ENCODE peak calls at places on chromosomes 6 and 20, in five cellular contexts. Q is neural progenitor cell, S is upper lobe of right lung, M is mucosa of descending colon, J is HepG2. I is an unnamed sample.
A peak's percentile ranks its signal among the peaks of the same experiment; 100 is the strongest.

GRCh38 chr6:125363010-125363359 is 61.2 kb upstream of the HDDC2 start:
- DNase-seq in S (no peak), Q (no peak), M (no peak), J (peak; percentile 9), I (no peak)

GRCh38 chr6:15507746-15508145 is 155.1 kb downstream of the DTNBP1 start:
- DNase-seq in Q (no peak), M (no peak), S (peak; percentile 32), J (no peak), I (no peak)

GRCh38 chr6:30787954-30788353 is 43.6 kb upstream of the IER3 start:
- DNase-seq in S (no peak), M (no peak), Q (no peak), J (peak; percentile 88), I (no peak)

GRCh38 chr6:28337103-28337520 is 1.2 kb upstream of the ZSCAN31 start:
- DNase-seq in M (no peak), Q (no peak), J (no peak), S (no peak), I (no peak)

GRCh38 chr6:113461153-113461897 is 395.8 kb upstream of the MARCKS start:
- DNase-seq in S (no peak), M (no peak), J (peak; percentile 9), Q (peak; percentile 13), I (no peak)

GRCh38 chr6:139330271-139330670 is 38.5 kb upstream of the TXLNB start:
- DNase-seq in S (no peak), Q (no peak), M (no peak), J (no peak), I (no peak)

GRCh38 chr6:129732034-129732433 is 22.1 kb upstream of the ARHGAP18 start:
- DNase-seq in Q (no peak), S (no peak), J (no peak), M (no peak), I (no peak)

GRCh38 chr20:46826343-46826984 is 68.2 kb upstream of the EYA2 start:
- DNase-seq in S (no peak), J (no peak), Q (no peak), M (no peak), I (no peak)

GRCh38 chr6:99822741-99823512 is 171.1 kb downstream of the MCHR2 start:
- DNase-seq in Q (peak; percentile 64), S (no peak), J (peak; percentile 64), M (no peak), I (no peak)

GRCh38 chr6:36685926-36686667 is 7.6 kb downstream of the CDKN1A start:
- DNase-seq in S (no peak), M (no peak), J (no peak), Q (no peak), I (no peak)

GRCh38 chr6:16982827-16983226 is 119.0 kb upstream of the STMND1 start:
- DNase-seq in M (no peak), Q (no peak), J (no peak), S (no peak), I (no peak)

GRCh38 chr6:142478117-142478516 is 176.3 kb downstream of the ADGRG6 start:
- DNase-seq in M (no peak), Q (no peak), J (peak; percentile 46), S (no peak), I (no peak)

GRCh38 chr6:167030222-167031072 is 31.2 kb downstream of the CEP43 start:
- DNase-seq in Q (no peak), M (no peak), S (no peak), J (no peak), I (no peak)

GRCh38 chr6:3229566-3230274 is 2.3 kb upstream of the TUBB2B start:
- DNase-seq in M (peak; percentile 56), S (no peak), J (no peak), Q (peak; percentile 75), I (no peak)

GRCh38 chr6:106063448-106063850 is 22.7 kb upstream of the PRDM1 start:
- DNase-seq in S (no peak), Q (no peak), M (no peak), J (no peak), I (no peak)

GRCh38 chr6:139778688-139779087 is 404.2 kb upstream of the CITED2 start:
- DNase-seq in M (no peak), S (no peak), J (no peak), Q (peak; percentile 53), I (no peak)

GRCh38 chr6:3195695-3196497 is 31.6 kb downstream of the TUBB2B start:
- DNase-seq in Q (peak; percentile 65), M (no peak), J (peak; percentile 90), S (no peak), I (no peak)

GRCh38 chr20:37457928-37458327 is 63.1 kb upstream of the NNAT start:
- DNase-seq in M (no peak), S (no peak), Q (no peak), J (no peak), I (no peak)

GRCh38 chr20:63232235-63233060 is 3.3 kb upstream of the BIRC7 start:
- DNase-seq in M (no peak), Q (no peak), S (no peak), J (no peak), I (no peak)

GRCh38 chr20:9884666-9885065 is 45.8 kb upstream of the PAK5 start:
- DNase-seq in Q (no peak), M (no peak), S (no peak), J (no peak), I (no peak)

GRCh38 chr6:52359403-52359802 is 2.5 kb upstream of the PAQR8 start:
- DNase-seq in Q (no peak), M (no peak), S (no peak), J (no peak), I (no peak)

GRCh38 chr6:166778046-166778445 is 151.0 kb upstream of the RPS6KA2 start:
- DNase-seq in M (peak; percentile 25), Q (no peak), J (no peak), S (no peak), I (no peak)

GRCh38 chr6:46648869-46649488 is 3.6 kb downstream of the CYP39A1 start:
- DNase-seq in S (no peak), Q (no peak), M (no peak), J (peak; percentile 58), I (no peak)

GRCh38 chr6:141758430-141758829 is 374.3 kb upstream of the GJE1 start:
- DNase-seq in J (no peak), S (no peak), M (no peak), Q (no peak), I (no peak)

GRCh38 chr6:142302427-142303190 is 802 bp downstream of the ADGRG6 start:
- DNase-seq in S (no peak), J (peak; percentile 55), M (no peak), Q (no peak), I (no peak)

GRCh38 chr20:25178563-25179438 is 16.7 kb upstream of the ENTPD6 start:
- DNase-seq in Q (peak; percentile 71), S (peak; percentile 74), J (peak; percentile 67), M (no peak), I (no peak)

GRCh38 chr6:21085643-21086042 is 507.9 kb upstream of the SOX4 start:
- DNase-seq in Q (no peak), J (no peak), S (no peak), M (no peak), I (no peak)

GRCh38 chr6:21085206-21085605 is 508.3 kb upstream of the SOX4 start:
- DNase-seq in J (no peak), S (no peak), Q (no peak), M (no peak), I (no peak)

GRCh38 chr6:21083708-21084107 is 509.8 kb upstream of the SOX4 start:
- DNase-seq in J (no peak), S (no peak), M (no peak), Q (no peak), I (no peak)

GRCh38 chr6:21091411-21091810 is 502.1 kb upstream of the SOX4 start:
- DNase-seq in Q (no peak), M (no peak), J (no peak), S (no peak), I (no peak)

GRCh38 chr6:21087188-21087587 is 506.4 kb upstream of the SOX4 start:
- DNase-seq in S (no peak), J (no peak), Q (no peak), M (no peak), I (no peak)
- H3K9me3 ChIP-seq in S (no peaks in the 10 kb centered on the region), J (no peaks in the 10 kb centered on the region), Q (no peaks in the 10 kb centered on the region), M (no peaks in the 10 kb centered on the region), I (no peaks in the 10 kb centered on the region)

DNA sequence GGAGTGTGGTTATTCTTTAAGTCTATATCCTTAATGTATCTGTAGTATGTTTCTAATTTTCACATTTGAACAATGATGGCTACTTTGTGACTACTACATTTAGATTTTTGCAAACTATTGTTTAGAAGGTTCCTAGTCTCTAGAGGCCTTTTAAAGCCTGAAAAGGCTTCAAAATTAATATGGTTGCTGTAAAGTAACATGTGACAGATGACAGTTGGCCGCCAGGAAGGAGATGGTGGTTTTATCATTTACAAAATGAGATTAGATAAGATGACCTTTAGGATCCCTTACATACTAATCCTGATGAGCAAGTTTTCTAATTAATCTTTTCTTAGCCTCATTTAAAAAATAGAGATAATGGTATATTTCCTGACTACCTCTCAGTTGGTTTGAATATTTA is 18.8 kb downstream of the SCAF8 start:
- DNase-seq in S (no peak), J (no peak), M (no peak), Q (no peak), I (no peak)
- H3K4me1 ChIP-seq in S (peaks cover 11% of the 10 kb centered on the region), J (peaks cover 14% of the 10 kb centered on the region), M (peaks cover 3% of the 10 kb centered on the region), Q (no peaks in the 10 kb centered on the region), I (peaks cover 7% of the 10 kb centered on the region)

GRCh38 chr20:821083-822065 is 12.1 kb upstream of the FAM110A start:
- DNase-seq in Q (no peak), S (peak; percentile 47), J (no peak), M (no peak), I (peak; percentile 38)

GRCh38 chr20:824490-824889 is 9.0 kb upstream of the FAM110A start:
- DNase-seq in J (no peak), M (no peak), S (peak; percentile 10), Q (no peak), I (no peak)

GRCh38 chr20:824916-825315 is 8.6 kb upstream of the FAM110A start:
- DNase-seq in M (no peak), S (peak; percentile 10), Q (no peak), J (no peak), I (peak; percentile 40)

GRCh38 chr20:822651-823325 is 10.7 kb upstream of the FAM110A start:
- DNase-seq in M (no peak), J (no peak), Q (no peak), S (peak; percentile 40), I (peak; percentile 12)

DNA sequence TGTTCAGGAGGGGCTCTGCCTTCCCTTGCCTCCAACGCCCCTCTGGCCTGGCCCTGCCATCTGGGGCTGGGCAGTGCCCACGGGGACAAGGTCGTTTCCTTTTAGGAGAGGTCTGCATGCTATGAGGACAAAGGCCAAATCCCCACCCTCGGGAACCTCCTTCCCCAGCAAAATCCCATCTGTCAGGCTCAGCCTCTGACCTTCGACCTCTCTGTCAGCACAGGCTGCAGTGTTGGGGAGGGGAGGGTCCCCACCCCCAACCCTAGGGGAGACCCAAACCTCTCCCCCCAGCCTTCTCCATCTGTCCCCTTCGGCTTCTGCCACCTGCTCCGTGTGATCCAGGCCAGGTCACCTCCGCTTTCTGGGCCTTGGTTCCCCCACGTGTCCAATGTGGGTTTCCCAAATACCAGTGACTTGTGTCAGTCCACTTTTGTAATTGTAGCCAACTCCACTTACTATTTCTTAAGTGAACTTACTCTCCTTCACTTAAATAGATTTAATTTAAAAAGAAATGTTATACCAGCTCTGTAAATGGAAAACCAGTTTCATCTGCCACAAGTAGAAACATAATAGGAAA is 10.1 kb upstream of the FAM110A start:
- DNase-seq in J (no peak), Q (no peak), S (peak; percentile 37), M (no peak), I (peak; percentile 1)
- H3K9me3 ChIP-seq in J (no peaks in the 10 kb centered on the region), Q (no peaks in the 10 kb centered on the region), S (no peaks in the 10 kb centered on the region), M (no peaks in the 10 kb centered on the region), I (no peaks in the 10 kb centered on the region)

GRCh38 chr6:32980488-32981038 is 12.2 kb downstream of the BRD2 start:
- DNase-seq in Q (no peak), J (no peak), M (no peak), S (no peak), I (no peak)
- H3K4me1 ChIP-seq in Q (peaks cover 4% of the 10 kb centered on the region), J (peaks cover 31% of the 10 kb centered on the region), M (peaks cover 84% of the 10 kb centered on the region), S (peaks cover 37% of the 10 kb centered on the region), I (peaks cover 79% of the 10 kb centered on the region)

GRCh38 chr20:57695940-57696339 is 13.9 kb downstream of the PMEPA1 start:
- DNase-seq in J (no peak), M (no peak), Q (no peak), S (no peak), I (no peak)
- H3K9me3 ChIP-seq in J (no peaks in the 10 kb centered on the region), M (no peaks in the 10 kb centered on the region), Q (no peaks in the 10 kb centered on the region), S (no peaks in the 10 kb centered on the region), I (no peaks in the 10 kb centered on the region)